ENCODE peak calls at places on chromosomes 1 and 21, in six cellular contexts. E is fibroblast of lung, O is tibial artery, C is testis, N is ascending aorta, R is adrenal gland. X is an unnamed sample.
A peak's percentile ranks its signal among the peaks of the same experiment; 100 is the strongest.

GRCh38 chr1:84260852-84261518 is 40.5 kb upstream of the SAMD13 start:
- DNase-seq in E (no peak), C (no peak), O (no peak), N (no peak), R (no peak), X (no peak)

GRCh38 chr1:100928128-100928527 is 32.2 kb downstream of the SLC30A7 start:
- DNase-seq in C (no peak), N (no peak), R (no peak), E (no peak), O (no peak), X (no peak)

GRCh38 chr21:44260791-44261190 is 906 bp downstream of the DNMT3L start:
- DNase-seq in E (no peak), N (no peak), O (no peak), R (no peak), C (no peak), X (no peak)

GRCh38 chr1:99731384-99731783 is 35.1 kb downstream of the FRRS1 start:
- DNase-seq in N (no peak), E (peak; percentile 71), O (no peak), C (no peak), R (no peak), X (no peak)

GRCh38 chr1:41431490-41432350 is 52.8 kb downstream of the EDN2 start:
- DNase-seq in C (peak; percentile 39), E (no peak), N (no peak), R (no peak), O (no peak), X (no peak)

GRCh38 chr1:48526045-48526714 is 54.2 kb upstream of the SPATA6 start:
- DNase-seq in C (peak; percentile 36), O (no peak), R (no peak), E (peak; percentile 7), N (no peak), X (no peak)

GRCh38 chr1:29408831-29409605 is 172.7 kb downstream of the PTPRU start:
- DNase-seq in C (no peak), N (no peak), R (no peak), E (no peak), O (no peak), X (no peak)

GRCh38 chr1:200558866-200559459 is 61.6 kb downstream of the KIF14 start:
- DNase-seq in C (peak; percentile 21), R (peak; percentile 21), N (no peak), O (no peak), E (peak; percentile 48), X (no peak)

GRCh38 chr21:44639331-44639655 is 2.1 kb downstream of the KRTAP10-10 start:
- DNase-seq in C (no peak), O (no peak), R (no peak), N (no peak), E (no peak), X (no peak)

GRCh38 chr1:204461331-204462228 is 33.0 kb downstream of the PIK3C2B start:
- DNase-seq in C (no peak), O (no peak), E (no peak), R (no peak), N (no peak), X (no peak)

GRCh38 chr1:24416666-24417391 is 1.2 kb downstream of the NIPAL3 start:
- DNase-seq in O (no peak), E (peak; percentile 100), C (no peak), R (no peak), N (no peak), X (peak; percentile 63)

GRCh38 chr1:232613752-232614381 is 16.1 kb downstream of the SIPA1L2 start:
- DNase-seq in C (no peak), O (no peak), R (no peak), N (no peak), E (peak; percentile 99), X (no peak)

GRCh38 chr1:234539666-234540403 is 60.9 kb upstream of the TARBP1 start:
- DNase-seq in O (no peak), C (no peak), N (peak; percentile 11), R (no peak), E (no peak), X (no peak)

GRCh38 chr21:28811860-28812259 is 180.8 kb downstream of the LTN1 start:
- DNase-seq in C (no peak), N (no peak), E (no peak), R (no peak), O (no peak), X (no peak)

GRCh38 chr1:73886721-73887120 is 311.3 kb downstream of the LRRIQ3 start:
- DNase-seq in O (no peak), C (no peak), N (no peak), E (no peak), R (no peak), X (no peak)

GRCh38 chr1:13801711-13802486 is 101.9 kb downstream of the PRDM2 start:
- DNase-seq in N (no peak), O (peak; percentile 54), E (no peak), R (no peak), C (no peak), X (no peak)

GRCh38 chr1:53685272-53686051 is 53.5 kb downstream of the GLIS1 start:
- DNase-seq in C (no peak), R (no peak), O (no peak), N (no peak), E (peak; percentile 68), X (no peak)

GRCh38 chr1:170660874-170661645 is 2.9 kb upstream of the PRRX1 start:
- DNase-seq in N (no peak), O (no peak), R (no peak), E (peak; percentile 42), C (peak; percentile 60), X (no peak)

GRCh38 chr1:47211796-47212269 is 20.2 kb downstream of the TAL1 start:
- DNase-seq in C (no peak), R (peak; percentile 36), O (peak; percentile 73), E (no peak), N (peak; percentile 73), X (no peak)

GRCh38 chr1:192797143-192797542 is 11.7 kb upstream of the RGS2 start:
- DNase-seq in R (no peak), E (no peak), N (no peak), O (no peak), C (no peak), X (no peak)

GRCh38 chr1:55056632-55056992 is 17.3 kb downstream of the PCSK9 start:
- DNase-seq in E (no peak), O (peak; percentile 55), R (no peak), C (no peak), N (peak; percentile 50), X (no peak)

GRCh38 chr1:55055951-55056631 is 16.7 kb downstream of the PCSK9 start:
- DNase-seq in E (no peak), O (peak; percentile 63), C (peak; percentile 57), R (no peak), N (peak; percentile 41), X (no peak)

GRCh38 chr1:55057956-55058298 is 18.6 kb downstream of the PCSK9 start:
- DNase-seq in C (no peak), N (peak; percentile 55), R (no peak), O (no peak), E (no peak), X (no peak)

GRCh38 chr1:55059302-55060132 is 20.2 kb downstream of the PCSK9 start:
- DNase-seq in N (peak; percentile 48), C (no peak), E (no peak), R (no peak), O (no peak), X (no peak)

DNA sequence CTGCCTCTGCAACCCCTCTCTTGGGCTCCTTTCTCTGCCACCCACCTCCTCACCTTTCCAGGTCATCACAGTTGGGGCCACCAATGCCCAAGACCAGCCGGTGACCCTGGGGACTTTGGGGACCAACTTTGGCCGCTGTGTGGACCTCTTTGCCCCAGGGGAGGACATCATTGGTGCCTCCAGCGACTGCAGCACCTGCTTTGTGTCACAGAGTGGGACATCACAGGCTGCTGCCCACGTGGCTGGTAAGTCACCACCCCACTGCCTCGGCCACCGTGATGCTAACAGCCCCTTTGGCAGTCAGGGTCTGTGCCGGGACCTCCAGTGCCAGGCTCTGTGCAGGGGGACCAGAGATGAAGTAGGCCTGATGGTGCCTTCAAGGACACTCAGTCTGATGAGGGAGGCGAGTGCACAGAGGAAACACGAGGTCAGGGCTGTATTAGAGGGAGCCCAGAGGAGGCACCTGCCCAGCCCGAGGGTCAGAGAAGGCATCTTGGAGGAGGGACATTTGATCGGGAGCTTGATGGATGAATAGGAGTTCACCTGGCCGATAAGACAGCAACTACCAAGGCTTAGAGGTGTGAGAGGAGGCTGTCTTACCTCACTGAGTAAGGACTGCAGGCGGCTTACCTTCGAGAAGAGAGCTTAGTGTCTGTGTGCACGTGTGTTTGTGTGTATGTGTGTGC is 18.1 kb downstream of the PCSK9 start:
- DNase-seq in C (no peak), E (no peak), O (no peak), N (peak; percentile 55), R (no peak), X (no peak)
- H3K27ac ChIP-seq in C (no peak overlapping the region), E (no peak overlapping the region), O (no peak overlapping the region), N (no peak overlapping the region), R (no peak overlapping the region), X (no peak overlapping the region)

DNA sequence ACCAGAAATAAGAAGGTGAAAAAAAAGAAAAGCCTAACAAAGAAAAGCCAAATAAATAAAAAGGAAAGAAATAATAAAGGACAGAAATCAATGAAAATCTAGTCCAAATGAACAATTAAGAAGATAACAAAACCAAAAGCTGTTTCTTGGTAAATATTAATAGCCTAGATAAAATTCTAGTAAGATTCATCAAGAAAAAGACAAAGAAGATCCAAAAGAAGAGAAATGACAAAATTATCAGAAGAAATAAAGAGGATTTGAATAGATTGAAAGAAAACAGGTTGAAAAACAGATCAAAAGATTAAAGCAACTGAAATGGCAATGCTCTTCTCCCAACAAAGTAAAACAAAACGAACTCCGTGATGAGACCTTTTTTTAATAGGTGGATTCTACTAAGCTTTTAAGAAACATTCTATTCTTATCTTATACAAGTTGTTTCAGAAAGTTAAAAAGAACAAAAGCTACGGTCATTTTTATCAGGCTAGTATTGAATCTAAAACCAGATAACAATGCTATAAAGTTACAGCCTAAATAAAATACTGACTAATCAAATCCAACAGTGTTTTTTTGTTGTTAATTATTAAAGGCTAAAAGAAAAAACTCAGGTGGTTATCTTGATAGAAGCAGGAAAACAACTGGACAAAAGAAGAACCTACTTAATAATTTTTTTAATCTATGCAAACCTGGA is 50.9 kb downstream of the ENAH start:
- DNase-seq in O (no peak), E (no peak), R (no peak), C (no peak), N (no peak), X (no peak)
- H3K4me3 ChIP-seq in O (no peak overlapping the region), E (no peak overlapping the region), R (no peak overlapping the region), C (no peak overlapping the region), N (no peak overlapping the region), X (no peak overlapping the region)

DNA sequence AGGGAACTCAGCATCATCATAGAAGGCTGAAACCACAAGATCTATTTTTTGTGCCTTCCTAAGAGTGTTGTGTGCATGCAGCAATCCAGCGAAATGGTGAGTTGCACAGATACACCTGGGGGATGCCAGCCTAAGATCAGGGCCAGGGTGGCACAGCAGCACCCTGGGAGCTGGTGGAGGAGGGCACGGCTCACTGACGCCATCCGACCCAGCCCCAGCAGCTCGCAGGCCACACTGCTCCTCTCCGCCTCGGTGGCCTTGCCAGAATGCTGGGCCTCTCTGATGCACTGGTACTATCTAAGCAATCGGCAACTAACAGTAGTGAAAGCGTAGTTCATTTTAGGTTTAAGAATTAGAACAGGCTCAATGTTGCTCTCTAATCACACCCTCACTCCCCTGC is 37.8 kb downstream of the CAPZB start:
- DNase-seq in C (no peak), N (no peak), R (no peak), E (no peak), O (no peak), X (no peak)
- H3K27ac ChIP-seq in C (no peak overlapping the region), N (peak overlapping the region; percentile 88), R (peak overlapping the region; percentile 96), E (peak overlapping the region; percentile 98), O (peak overlapping the region; percentile 89), X (no peak overlapping the region)

DNA sequence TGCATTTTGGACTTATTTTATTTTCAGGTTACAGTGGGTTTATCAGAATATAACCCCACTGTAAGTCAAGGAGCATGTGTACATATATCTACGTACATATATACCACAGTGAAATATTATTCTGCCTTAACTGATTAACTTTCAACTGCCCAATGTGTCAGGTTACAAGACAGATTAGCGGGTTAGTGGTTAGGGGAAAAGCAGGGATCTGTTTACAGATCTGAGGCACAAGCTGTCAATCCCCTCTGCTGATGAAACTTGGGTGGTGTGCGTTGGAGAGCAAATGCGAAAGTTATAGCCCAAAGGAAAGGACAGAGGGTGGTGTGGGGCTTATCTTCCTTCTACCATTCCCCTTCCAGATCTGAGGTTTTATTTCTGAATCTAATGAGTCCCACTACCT is 238.2 kb upstream of the KCNK2 start:
- DNase-seq in N (no peak), R (no peak), E (no peak), C (no peak), O (no peak), X (no peak)
- H3K4me3 ChIP-seq in N (no peak overlapping the region), R (no peak overlapping the region), E (no peak overlapping the region), C (no peak overlapping the region), O (no peak overlapping the region), X (no peak overlapping the region)